ENCODE peak calls at places on chromosomes 4 and X, in four cellular contexts. V is K562, X is H1, Z is HepG2. I is an unnamed sample.

GRCh38 chr4:105022811-105023667 is 123.6 kb upstream of the TET2 start:
- DNase-seq in V (no peak), Z (no peak), X (no peak), I (peak)

GRCh38 chrX:2767631-2768455 is 16.0 kb downstream of the XG start:
- DNase-seq in Z (peak), V (no peak), X (no peak), I (peak)

GRCh38 chrX:45622538-45622937 is 421.9 kb upstream of the DIPK2B start:
- DNase-seq in V (no peak), Z (no peak), X (no peak), I (no peak)

GRCh38 chr4:1206299-1207156 is 34.1 kb upstream of the SPON2 start:
- DNase-seq in X (peak), Z (no peak), V (no peak), I (no peak)

GRCh38 chrX:39301041-39301440 is 499.8 kb downstream of the MID1IP1 start:
- DNase-seq in V (no peak), Z (no peak), X (no peak), I (no peak)

GRCh38 chr4:133624744-133625143 is 475.6 kb downstream of the PCDH10 start:
- DNase-seq in Z (no peak), X (no peak), V (peak), I (no peak)

GRCh38 chrX:47643926-47644325 is 6.4 kb downstream of the ELK1 start:
- DNase-seq in X (no peak), Z (no peak), V (no peak), I (no peak)

GRCh38 chrX:107603433-107604159 is 24.7 kb upstream of the PRPS1 start:
- DNase-seq in X (no peak), Z (no peak), V (no peak), I (no peak)

GRCh38 chr4:124753941-124754581 is 41.5 kb upstream of the ANKRD50 start:
- DNase-seq in Z (peak), V (no peak), X (no peak), I (no peak)

GRCh38 chr4:45518832-45519231 is 605.0 kb downstream of the GABRG1 start:
- DNase-seq in Z (no peak), V (no peak), X (no peak), I (no peak)

GRCh38 chr4:176034498-176034897 is 31.1 kb upstream of the WDR17 start:
- DNase-seq in V (no peak), Z (no peak), X (no peak), I (peak)

GRCh38 chrX:94058728-94059382 is 384.8 kb downstream of the FAM133A start:
- DNase-seq in Z (peak), V (peak), X (no peak), I (no peak)

GRCh38 chrX:45006002-45006800 is 133.2 kb downstream of the KDM6A start:
- DNase-seq in X (no peak), V (no peak), Z (no peak), I (peak)

GRCh38 chr4:180057891-180058643 is 2185.1 kb upstream of the TENM3 start:
- DNase-seq in X (peak), Z (no peak), V (no peak), I (no peak)

GRCh38 chr4:72969957-72970356 is 99.6 kb downstream of the COX18 start:
- DNase-seq in Z (no peak), X (no peak), V (no peak), I (no peak)

GRCh38 chr4:163600731-163601130 is 106.2 kb downstream of the TMA16 start:
- DNase-seq in V (no peak), Z (no peak), X (no peak), I (no peak)

GRCh38 chr4:40739347-40739746 is 10.4 kb upstream of the NSUN7 start:
- DNase-seq in Z (no peak), X (no peak), V (no peak), I (no peak)

GRCh38 chr4:1777822-1778641 is 15.1 kb upstream of the FGFR3 start:
- DNase-seq in Z (peak), V (peak), X (peak), I (no peak)

GRCh38 chrX:3639236-3639635 is 74.2 kb downstream of the PRKX start:
- DNase-seq in V (no peak), X (no peak), Z (no peak), I (no peak)

GRCh38 chrX:110003167-110004156 is 548 bp downstream of the TMEM164 start:
- DNase-seq in Z (no peak), X (no peak), V (peak), I (no peak)

GRCh38 chr4:174648859-174649258 is 126.6 kb upstream of the HPGD start:
- DNase-seq in V (no peak), Z (no peak), X (no peak), I (no peak)

GRCh38 chr4:75180790-75181776 is 248.2 kb downstream of the PARM1 start:
- DNase-seq in X (no peak), V (peak), Z (no peak), I (no peak)

GRCh38 chr4:2245787-2246275 is 3.9 kb upstream of the HAUS3 start:
- DNase-seq in X (no peak), V (no peak), Z (no peak), I (no peak)

GRCh38 chr4:59655996-59656395 is 1544.1 kb upstream of the ADGRL3 start:
- DNase-seq in X (no peak), V (no peak), Z (no peak), I (no peak)

GRCh38 chr4:173333658-173334084 is 487 bp downstream of the HMGB2 start:
- DNase-seq in X (no peak), Z (peak), V (peak), I (no peak)

GRCh38 chr4:55554453-55555030 is 7.8 kb upstream of the CLOCK start:
- DNase-seq in Z (peak), V (no peak), X (no peak), I (peak)

GRCh38 chr4:20384456-20384855 is 132.8 kb downstream of the SLIT2 start:
- DNase-seq in X (no peak), V (no peak), Z (no peak), I (no peak)

GRCh38 chrX:125131146-125131545 is 188.5 kb upstream of the TEX13C start:
- DNase-seq in V (no peak), Z (peak), X (no peak), I (no peak)

GRCh38 chrX:101136235-101136634 is 38.2 kb downstream of the CENPI start:
- DNase-seq in Z (no peak), X (no peak), V (no peak), I (no peak)

GRCh38 chr4:129327637-129328036 is 231.7 kb downstream of the C4orf33 start:
- DNase-seq in X (no peak), V (no peak), Z (no peak), I (no peak)
- TF ChIP-seq FOSL1 in X (no peak), V (no peak), Z (no peak), I (no peak)

DNA sequence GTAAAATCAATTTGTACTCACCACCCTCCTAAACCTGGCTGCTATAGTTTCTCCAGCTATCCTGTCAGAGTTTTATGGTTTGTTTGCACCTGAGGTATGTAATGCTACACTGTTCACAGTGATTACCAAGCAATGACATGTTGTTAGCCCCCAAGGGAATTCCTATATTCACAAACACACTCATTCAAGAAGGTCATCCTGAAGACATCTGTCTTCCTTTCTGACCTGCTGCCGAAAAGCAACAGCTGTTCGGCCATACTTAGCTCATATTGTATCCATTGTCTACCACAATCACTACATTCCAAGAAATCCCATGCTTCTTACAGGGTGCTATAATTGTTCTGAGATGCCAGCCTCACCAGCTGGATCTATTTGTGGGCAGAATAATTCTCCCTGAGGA is 160.1 kb upstream of the GYPA start:
- DNase-seq in Z (no peak), V (no peak), X (no peak), I (no peak)
- H3K27ac ChIP-seq in Z (no peak), V (no peak), X (no peak), I (no peak)

GRCh38 chrX:72351606-72352338 is 46.1 kb upstream of the CITED1 start:
- DNase-seq in X (no peak), Z (no peak), V (no peak), I (no peak)
- TF ChIP-seq FOSL1 in X (no peak), Z (no peak), V (no peak), I (no peak)

GRCh38 chr4:101950258-101950979 is 159.9 kb downstream of the BANK1 start:
- DNase-seq in V (no peak), Z (no peak), X (no peak), I (no peak)
- H3K27ac ChIP-seq in V (no peak), Z (no peak), X (no peak), I (no peak)

DNA sequence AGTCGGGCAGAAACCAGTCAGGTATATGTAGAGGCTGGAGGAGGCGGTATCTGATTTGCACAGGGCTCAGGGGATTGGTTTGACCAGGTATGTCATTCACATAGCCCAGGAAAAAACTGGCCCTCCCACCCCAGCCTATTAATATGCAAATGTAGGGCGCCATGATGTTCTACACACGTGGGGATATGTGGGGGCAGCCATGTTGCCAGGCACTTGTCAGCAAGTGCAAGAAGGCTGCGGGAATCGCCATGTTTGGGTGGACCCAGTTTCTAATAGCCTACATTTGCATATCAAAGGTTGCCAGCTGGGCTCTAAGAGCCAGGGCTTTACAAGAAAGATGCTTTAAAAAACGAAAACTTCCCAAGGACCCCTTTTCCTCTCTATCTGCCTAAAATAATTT is 335.1 kb downstream of the SMARCA1 start:
- DNase-seq in V (no peak), Z (no peak), X (peak), I (no peak)
- TF ChIP-seq FOSL1 in V (no peak), Z (no peak), X (no peak), I (no peak)

GRCh38 chrX:150887906-150888465 is 10.5 kb downstream of the CD99L2 start:
- DNase-seq in V (no peak), Z (no peak), X (no peak), I (no peak)
- H3K27ac ChIP-seq in V (no peak), Z (no peak), X (no peak), I (no peak)

GRCh38 chr4:138310498-138310897 is 68.3 kb upstream of the SLC7A11 start:
- DNase-seq in V (no peak), Z (no peak), X (no peak), I (no peak)

GRCh38 chr4:138311771-138312535 is 69.8 kb upstream of the SLC7A11 start:
- DNase-seq in Z (no peak), V (no peak), X (no peak), I (no peak)

GRCh38 chr4:138308421-138308820 is 66.3 kb upstream of the SLC7A11 start:
- DNase-seq in V (no peak), X (no peak), Z (no peak), I (no peak)

GRCh38 chr4:138312536-138312911 is 70.4 kb upstream of the SLC7A11 start:
- DNase-seq in V (no peak), Z (no peak), X (no peak), I (no peak)

DNA sequence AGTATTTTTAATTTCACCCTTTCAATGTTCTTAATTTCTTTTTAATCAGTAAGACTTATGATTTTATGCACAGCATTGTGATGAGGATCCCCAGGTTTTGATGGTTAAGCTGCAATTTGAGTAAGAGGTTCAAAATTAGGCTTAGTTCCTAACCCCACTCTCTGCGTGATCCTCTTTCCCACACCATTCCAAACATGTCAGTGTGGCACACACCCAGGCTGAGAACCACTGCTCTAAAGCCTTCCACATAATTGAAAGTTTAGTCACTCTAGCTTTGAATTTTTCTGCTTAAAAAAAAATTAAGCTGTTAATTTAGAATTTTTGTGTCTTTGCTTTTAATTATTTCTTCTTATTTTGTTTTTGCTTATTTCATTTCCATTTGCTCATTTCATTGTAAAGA is 68.8 kb upstream of the SLC7A11 start:
- DNase-seq in Z (no peak), V (no peak), X (no peak), I (no peak)
- TF ChIP-seq FOSL1 in Z (no peak), V (no peak), X (no peak), I (no peak)

GRCh38 chrX:1165535-1166196 is 46.8 kb downstream of the CRLF2 start:
- DNase-seq in X (peak), V (no peak), Z (no peak), I (no peak)
- H3K27ac ChIP-seq in X (no peak), V (no peak), Z (no peak), I (no peak)

DNA sequence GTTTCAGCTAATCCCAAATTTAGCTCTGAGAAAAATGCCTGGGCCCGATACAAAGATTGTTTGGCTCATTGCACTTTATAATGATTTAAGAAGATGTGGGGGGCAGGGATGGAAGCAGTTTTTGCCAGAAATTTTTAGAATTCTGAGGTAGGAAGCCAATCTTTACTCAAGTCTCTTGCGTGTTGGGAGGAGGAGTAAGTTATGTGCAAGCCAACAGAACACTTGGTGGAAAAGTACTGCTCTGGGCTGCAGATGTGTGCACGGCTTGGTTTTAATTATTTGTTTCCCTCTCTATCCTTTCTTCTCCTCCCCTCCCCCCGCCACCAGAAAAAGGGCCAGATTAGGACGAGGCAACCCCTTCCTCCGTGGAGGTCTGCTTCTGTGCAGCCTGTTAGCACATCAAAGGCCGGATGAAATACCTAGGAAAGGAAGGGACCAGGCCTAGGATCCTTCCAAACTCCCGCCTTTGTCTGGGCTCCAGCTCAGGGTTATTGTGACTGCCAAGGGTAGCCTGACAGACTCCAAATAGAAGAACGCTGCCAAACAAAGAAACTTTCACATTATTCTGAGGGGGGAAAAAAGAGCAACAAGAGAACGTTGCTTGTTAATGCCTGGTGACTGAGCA is 1.0 kb upstream of the PGRMC1 start:
- DNase-seq in X (no peak), Z (no peak), V (no peak), I (no peak)
- TF ChIP-seq FOSL1 in X (no peak), Z (no peak), V (no peak), I (no peak)